ENCODE peak calls at places on chromosomes 5 and 9, in six cellular contexts. T is body of pancreas, F is endothelial cell of umbilical vein, E is suprapubic skin, Q is IMR-90, K is breast epithelium. G is an unnamed sample.

GRCh38 chr9:94586316-94586715 is 7.3 kb downstream of the FBP2 start:
- DNase-seq in T (no peak), Q (no peak), E (no peak), K (no peak), F (no peak), G (no peak)

GRCh38 chr9:97858393-97858713 is 5.3 kb downstream of the FOXE1 start:
- DNase-seq in Q (no peak), K (no peak), T (no peak), F (no peak), E (no peak), G (no peak)

GRCh38 chr9:69215774-69216482 is 41.9 kb downstream of the TJP2 start:
- DNase-seq in E (no peak), F (peak), Q (no peak), K (no peak), T (no peak), G (no peak)

GRCh38 chr9:33101104-33101951 is 24.9 kb upstream of the SMU1 start:
- DNase-seq in E (no peak), F (no peak), Q (peak), T (no peak), K (no peak), G (no peak)

GRCh38 chr5:40037703-40038102 is 612.9 kb upstream of the DAB2 start:
- DNase-seq in E (no peak), F (no peak), T (no peak), K (no peak), Q (no peak), G (no peak)

GRCh38 chr5:169742773-169743296 is 105.8 kb downstream of the DOCK2 start:
- DNase-seq in Q (peak), K (no peak), E (no peak), T (no peak), F (no peak), G (no peak)

GRCh38 chr5:4716786-4717185 is 423.3 kb upstream of the ADAMTS16 start:
- DNase-seq in F (no peak), K (no peak), T (no peak), E (no peak), Q (no peak), G (no peak)

GRCh38 chr9:131117111-131117761 is 8.2 kb upstream of the NUP214 start:
- DNase-seq in K (no peak), Q (no peak), T (no peak), F (peak), E (no peak), G (no peak)

GRCh38 chr5:171667341-171668096 is 118.1 kb upstream of the SMIM23 start:
- DNase-seq in T (peak), E (peak), F (peak), K (peak), Q (peak), G (no peak)

GRCh38 chr5:111680737-111681413 is 76.1 kb downstream of the NREP start:
- DNase-seq in Q (peak), T (peak), E (peak), K (no peak), F (peak), G (no peak)

GRCh38 chr5:126610163-126610562 is 9.4 kb downstream of the PHAX start:
- DNase-seq in K (no peak), T (no peak), F (no peak), E (no peak), Q (no peak), G (no peak)

GRCh38 chr5:56941981-56942380 is 9.9 kb downstream of the MIER3 start:
- DNase-seq in K (no peak), F (no peak), Q (peak), E (no peak), T (no peak), G (no peak)

GRCh38 chr9:110764006-110764405 is 95.4 kb downstream of the MUSK start:
- DNase-seq in T (no peak), F (no peak), E (no peak), K (no peak), Q (no peak), G (no peak)

GRCh38 chr5:81183811-81184748 is 49.0 kb upstream of the CKMT2 start:
- DNase-seq in F (no peak), E (no peak), T (no peak), Q (no peak), K (no peak), G (no peak)

GRCh38 chr9:137240321-137240840 is 706 bp upstream of the TUBB4B start:
- DNase-seq in K (peak), Q (peak), E (peak), T (peak), F (peak), G (no peak)
- TF ChIP-seq POLR2A in K (peak), Q (peak), E (no peak), T (no peak), F (no peak), G (peak)

GRCh38 chr9:96449844-96450612 is at the start of gene HABP4:
- DNase-seq in F (peak), Q (peak), T (peak), E (peak), K (peak), G (peak)

GRCh38 chr9:96457266-96457665 is 7.3 kb downstream of the HABP4 start:
- DNase-seq in E (no peak), Q (no peak), T (no peak), K (no peak), F (peak), G (no peak)

GRCh38 chr9:96449522-96449843 is 486 bp upstream of the HABP4 start:
- DNase-seq in T (no peak), Q (no peak), E (no peak), F (no peak), K (no peak), G (no peak)

GRCh38 chr9:96450613-96451544 is 910 bp downstream of the HABP4 start:
- DNase-seq in T (peak), E (peak), K (no peak), F (peak), Q (peak), G (peak)

GRCh38 chr9:96453625-96454024 is 3.7 kb downstream of the HABP4 start:
- DNase-seq in E (no peak), K (no peak), T (no peak), F (peak), Q (peak), G (no peak)
- TF ChIP-seq CTCF in E (peak), K (peak), T (no peak), F (no peak), Q (peak), G (no peak)

DNA sequence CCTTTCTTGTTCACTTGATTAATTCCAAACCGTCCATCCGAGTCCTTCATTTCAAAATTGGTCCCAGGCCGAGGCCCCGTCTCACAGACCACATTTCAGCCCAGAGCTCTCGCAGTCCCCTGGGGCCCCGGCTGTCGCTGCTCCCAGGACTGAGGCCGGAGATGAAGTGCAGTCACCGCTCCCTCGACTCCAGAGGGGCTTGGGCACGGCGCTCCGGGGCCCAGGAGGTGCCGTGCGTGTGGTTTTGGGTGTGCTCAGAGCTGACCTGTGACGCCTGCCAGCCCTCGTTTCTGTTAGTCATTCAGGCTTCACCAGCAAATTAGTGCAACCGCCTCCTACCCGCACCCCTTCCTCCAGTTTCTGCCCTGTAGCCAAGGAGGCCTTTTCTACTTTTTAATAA is 48.7 kb upstream of the PHYKPL start:
- DNase-seq in Q (no peak), F (no peak), T (no peak), K (no peak), E (no peak), G (peak)
- TF ChIP-seq POLR2A in Q (no peak), F (no peak), T (no peak), K (no peak), E (no peak), G (no peak)

DNA sequence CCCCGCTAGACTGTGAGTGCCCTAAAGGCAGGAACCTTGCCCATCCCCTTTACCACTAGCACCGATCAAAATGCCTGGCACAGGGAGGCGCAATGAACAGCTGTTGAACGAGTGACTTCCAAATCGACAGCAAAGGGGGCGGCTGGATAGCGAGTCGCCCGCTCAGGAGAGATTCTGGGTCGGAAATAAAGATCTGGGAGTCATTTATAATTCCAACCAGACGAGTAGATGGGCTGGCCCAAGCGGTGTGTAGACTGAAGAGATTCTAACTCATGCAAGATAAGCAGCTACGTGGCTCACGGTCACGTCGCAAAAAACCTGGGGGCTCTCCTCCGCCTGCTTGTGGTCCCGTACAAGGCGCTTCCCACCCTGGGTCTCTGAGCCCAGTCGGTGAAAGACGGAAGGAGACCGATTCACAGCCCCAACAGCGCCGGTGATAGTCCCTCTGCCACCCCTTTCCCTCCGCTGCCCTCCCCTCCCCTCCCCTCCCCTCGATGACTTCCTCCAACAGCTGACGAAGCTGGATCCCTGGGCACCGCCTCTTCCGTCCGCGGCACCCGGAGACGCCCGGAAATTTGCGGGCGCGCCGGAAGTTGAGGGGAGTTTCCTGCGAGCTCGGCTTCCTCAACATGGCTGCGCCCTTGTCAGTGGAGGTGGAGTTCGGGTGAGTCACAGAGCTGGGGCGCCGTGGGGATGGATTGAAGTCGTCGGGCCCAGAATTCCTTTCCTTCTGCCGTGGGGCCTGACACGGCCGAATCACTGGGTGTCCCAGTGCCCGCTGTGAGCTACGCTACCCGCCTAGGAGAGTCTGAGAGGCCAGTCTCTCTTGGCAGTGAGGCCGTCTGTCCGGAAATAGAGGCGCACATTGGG is at the start of gene URM1:
- DNase-seq in E (peak), F (peak), K (peak), Q (peak), T (peak), G (peak)
- TF ChIP-seq CTCF in E (no peak), F (peak), K (no peak), Q (peak), T (no peak), G (no peak)

DNA sequence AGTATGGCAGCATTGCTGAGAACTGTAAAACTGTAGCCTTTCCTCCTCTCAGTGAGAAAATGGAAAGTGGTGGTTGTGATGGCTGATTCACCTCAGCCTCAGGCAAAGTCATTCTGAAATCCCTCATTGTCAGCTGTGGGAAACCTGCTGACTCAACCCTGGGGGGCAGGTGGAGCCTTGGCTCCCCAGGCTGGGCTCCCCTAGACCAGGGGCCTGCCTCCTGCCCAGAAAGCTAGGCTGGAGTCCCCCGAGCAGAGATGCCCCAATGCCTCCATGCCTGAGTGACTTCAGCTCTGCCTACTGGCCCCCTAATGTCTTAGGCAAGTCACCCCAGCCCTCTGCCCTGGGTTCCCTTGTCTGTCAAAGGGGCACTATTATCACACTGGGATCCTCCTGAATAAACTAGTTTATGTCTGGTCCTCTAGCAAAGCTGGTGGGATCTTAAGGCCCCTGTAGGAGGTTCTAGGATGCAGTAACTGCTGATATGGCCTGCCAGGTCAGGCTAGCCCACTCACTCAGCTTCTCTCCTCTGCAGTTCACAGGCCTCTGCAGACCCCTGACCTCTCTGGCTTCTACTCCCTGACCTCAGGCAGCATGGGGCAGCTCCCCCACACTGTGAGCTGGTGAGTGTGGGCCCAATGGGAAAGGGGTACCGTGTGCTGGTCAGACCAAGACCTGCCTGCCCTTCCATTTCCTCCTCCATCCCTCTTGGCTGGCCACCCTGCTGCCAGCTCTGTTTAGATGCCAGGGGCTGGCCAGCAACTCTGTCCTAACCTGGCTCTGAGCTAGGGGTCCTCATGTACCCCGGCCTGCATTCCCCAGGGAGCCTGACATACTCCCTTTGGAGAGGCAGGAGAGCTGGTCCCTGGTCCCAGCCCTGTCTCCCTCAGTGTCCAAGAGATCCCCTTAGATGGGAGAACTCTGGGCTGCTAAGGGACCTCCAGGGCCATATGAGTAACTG is 24.2 kb downstream of the TCF7 start:
- DNase-seq in Q (peak), T (peak), K (peak), E (peak), F (no peak), G (peak)
- TF ChIP-seq POLR2A in Q (no peak), T (no peak), K (no peak), E (no peak), F (no peak), G (no peak)

GRCh38 chr5:131710391-131710790 is 75.4 kb upstream of the RAPGEF6 start:
- DNase-seq in T (no peak), Q (no peak), F (no peak), K (no peak), E (no peak), G (no peak)
- TF ChIP-seq CTCF in T (no peak), Q (no peak), F (no peak), K (no peak), E (no peak), G (no peak)

GRCh38 chr9:123412171-123412820 is 56.3 kb downstream of the CRB2 start:
- DNase-seq in K (no peak), Q (no peak), F (no peak), E (no peak), T (no peak), G (peak)
- TF ChIP-seq POLR2A in K (no peak), Q (no peak), F (no peak), E (no peak), T (no peak), G (no peak)